ENCODE peak calls at places on chromosomes 2 and 18, in seven cellular contexts. I, U, R, W, D, G and J are unnamed samples.

GRCh38 chr2:101854877-101855276 is 136.9 kb upstream of the IL1R2 start:
- DNase-seq in I (no peak), U (no peak), R (no peak), W (peak), D (no peak), G (no peak), J (no peak)

GRCh38 chr2:178270338-178270737 is 76.0 kb downstream of the OSBPL6 start:
- DNase-seq in I (no peak), U (no peak), R (no peak), W (no peak), D (no peak), G (no peak), J (no peak)

GRCh38 chr2:222336931-222337330 is 38.1 kb upstream of the PAX3 start:
- DNase-seq in I (no peak), U (no peak), R (no peak), W (no peak), D (no peak), G (no peak), J (no peak)

GRCh38 chr18:80176334-80177080 is 67.4 kb downstream of the ADNP2 start:
- DNase-seq in I (peak), U (no peak), R (no peak), W (no peak), D (no peak), G (no peak), J (no peak)

GRCh38 chr18:3283253-3283863 is 21.4 kb downstream of the MYL12B start:
- DNase-seq in I (no peak), U (no peak), R (no peak), W (no peak), D (no peak), G (no peak), J (no peak)

GRCh38 chr18:3211236-3211992 is 8.4 kb downstream of the MYOM1 start:
- DNase-seq in I (peak), U (no peak), R (no peak), W (peak), D (no peak), G (no peak), J (no peak)

GRCh38 chr18:23958036-23958435 is 56.5 kb upstream of the TTC39C start:
- DNase-seq in I (no peak), U (peak), R (no peak), W (peak), D (no peak), G (no peak), J (no peak)

GRCh38 chr2:197079832-197080555 is 153.5 kb upstream of the PGAP1 start:
- DNase-seq in I (no peak), U (no peak), R (peak), W (no peak), D (no peak), G (no peak), J (no peak)

GRCh38 chr2:41934323-41935003 is 113.4 kb upstream of the PKDCC start:
- DNase-seq in I (no peak), U (no peak), R (no peak), W (peak), D (no peak), G (no peak), J (no peak)

GRCh38 chr18:13530879-13531387 is 195.4 kb downstream of the FAM210A start:
- DNase-seq in I (peak), U (peak), R (peak), W (peak), D (no peak), G (no peak), J (no peak)

GRCh38 chr18:13477147-13477683 is 249.1 kb downstream of the FAM210A start:
- DNase-seq in I (no peak), U (no peak), R (no peak), W (no peak), D (no peak), G (no peak), J (no peak)

GRCh38 chr2:233811732-233812131 is 33.6 kb downstream of the MROH2A start:
- DNase-seq in I (no peak), U (no peak), R (no peak), W (no peak), D (no peak), G (no peak), J (no peak)

GRCh38 chr18:43067570-43067969 is 47.9 kb downstream of the RIT2 start:
- DNase-seq in I (no peak), U (no peak), R (no peak), W (no peak), D (no peak), G (no peak), J (no peak)

GRCh38 chr2:215548714-215549113 is 112.8 kb upstream of the FN1 start:
- DNase-seq in I (no peak), U (no peak), R (peak), W (no peak), D (no peak), G (no peak), J (no peak)

GRCh38 chr2:2291500-2292260 is 39.4 kb downstream of the MYT1L start:
- DNase-seq in I (peak), U (peak), R (no peak), W (no peak), D (no peak), G (no peak), J (no peak)

GRCh38 chr2:190626656-190627055 is 22.2 kb upstream of the NAB1 start:
- DNase-seq in I (no peak), U (peak), R (no peak), W (no peak), D (no peak), G (no peak), J (no peak)

GRCh38 chr18:24463233-24463775 is 2.9 kb downstream of the HRH4 start:
- DNase-seq in I (no peak), U (no peak), R (no peak), W (no peak), D (no peak), G (no peak), J (no peak)

GRCh38 chr18:22639026-22639463 is 221.3 kb upstream of the CTAGE1 start:
- DNase-seq in I (no peak), U (no peak), R (peak), W (peak), D (no peak), G (no peak), J (peak)

GRCh38 chr18:75162467-75162866 is 46.5 kb downstream of the PTGR3 start:
- DNase-seq in I (no peak), U (no peak), R (peak), W (no peak), D (no peak), G (no peak), J (no peak)

GRCh38 chr18:57221084-57221483 is 74.2 kb downstream of the BOD1L2 start:
- DNase-seq in I (no peak), U (no peak), R (no peak), W (no peak), D (no peak), G (no peak), J (no peak)

GRCh38 chr2:85971369-85971768 is 82.6 kb upstream of the ST3GAL5 start:
- DNase-seq in I (no peak), U (no peak), R (peak), W (no peak), D (no peak), G (no peak), J (no peak)

GRCh38 chr2:2751715-2752315 is 420.7 kb upstream of the MYT1L start:
- DNase-seq in I (no peak), U (no peak), R (no peak), W (no peak), D (no peak), G (no peak), J (no peak)

GRCh38 chr18:65409266-65409665 is 341.5 kb upstream of the CDH7 start:
- DNase-seq in I (no peak), U (peak), R (no peak), W (no peak), D (no peak), G (no peak), J (no peak)

GRCh38 chr2:99831772-99832171 is 310.6 kb downstream of the AFF3 start:
- DNase-seq in I (no peak), U (no peak), R (no peak), W (no peak), D (no peak), G (no peak), J (no peak)

GRCh38 chr2:230849633-230850357 is 14.9 kb upstream of the ITM2C start:
- DNase-seq in I (no peak), U (no peak), R (peak), W (peak), D (no peak), G (peak), J (no peak)

GRCh38 chr2:239897596-239898235 is 127.4 kb downstream of the NDUFA10 start:
- DNase-seq in I (no peak), U (no peak), R (no peak), W (no peak), D (no peak), G (no peak), J (no peak)

GRCh38 chr2:170091461-170091860 is 86.5 kb upstream of the MYO3B start:
- DNase-seq in I (no peak), U (no peak), R (no peak), W (no peak), D (no peak), G (no peak), J (no peak)

GRCh38 chr2:238817931-238818330 is 30.0 kb upstream of the TWIST2 start:
- DNase-seq in I (no peak), U (no peak), R (no peak), W (no peak), D (no peak), G (no peak), J (no peak)

GRCh38 chr2:46772500-46772899 is 143.1 kb downstream of the MCFD2 start:
- DNase-seq in I (no peak), U (no peak), R (no peak), W (no peak), D (no peak), G (no peak), J (no peak)

GRCh38 chr18:73636355-73636754 is 511.3 kb downstream of the FBXO15 start:
- DNase-seq in I (no peak), U (no peak), R (no peak), W (no peak), D (no peak), G (no peak), J (no peak)

GRCh38 chr18:59837586-59837985 is 62.2 kb upstream of the PMAIP1 start:
- DNase-seq in I (peak), U (peak), R (peak), W (peak), D (peak), G (peak), J (peak)

GRCh38 chr2:181575650-181576025 is 81.3 kb downstream of the CERKL start:
- DNase-seq in I (no peak), U (no peak), R (no peak), W (no peak), D (no peak), G (no peak), J (no peak)

GRCh38 chr2:219969508-219969907 is 342.1 kb downstream of the SLC4A3 start:
- DNase-seq in I (no peak), U (no peak), R (peak), W (no peak), D (no peak), G (no peak), J (peak)